ENCODE peak calls at places on chromosomes 11 and 22, in eight cellular contexts. F is GM23338, X is A549, Q is heart left ventricle, Z is HCT116, H is psoas muscle, T is heart right ventricle, A is PC-3. G is an unnamed sample.

GRCh38 chr11:128496684-128497056 is 90.7 kb downstream of the ETS1 start:
- ATAC-seq in F (no peak), X (peak; percentile 77), Q (peak; percentile 13), Z (peak; percentile 78), H (peak; percentile 71), T (peak; percentile 15), A (peak; percentile 39), G (peak; percentile 80)

GRCh38 chr11:70761094-70761905 is 363.0 kb downstream of the CTTN start:
- ATAC-seq in F (peak; percentile 37), X (no peak), Q (no peak), Z (no peak), H (no peak), T (no peak), A (no peak), G (no peak)

GRCh38 chr11:94149435-94149834 is 20.8 kb downstream of the PANX1 start:
- ATAC-seq in F (no peak), X (no peak), Q (no peak), Z (no peak), H (no peak), T (no peak), A (peak; percentile 70), G (no peak)

GRCh38 chr22:43185860-43186261 is 1.1 kb downstream of the TTLL12 start:
- ATAC-seq in F (peak; percentile 21), X (peak; percentile 9), Q (peak; percentile 29), Z (peak; percentile 35), H (no peak), T (peak; percentile 17), A (peak; percentile 12), G (no peak)

GRCh38 chr22:23791737-23792645 is 5.2 kb downstream of the SMARCB1 start:
- ATAC-seq in F (no peak), X (no peak), Q (no peak), Z (no peak), H (no peak), T (no peak), A (no peak), G (no peak)

GRCh38 chr11:102241026-102241425 is 76.3 kb upstream of the BIRC3 start:
- ATAC-seq in F (no peak), X (peak; percentile 19), Q (no peak), Z (no peak), H (no peak), T (no peak), A (no peak), G (peak; percentile 19)

GRCh38 chr11:118217575-118217974 is 7.2 kb downstream of the JAML start:
- ATAC-seq in F (no peak), X (no peak), Q (no peak), Z (no peak), H (no peak), T (no peak), A (no peak), G (no peak)

GRCh38 chr11:130042093-130042591 is 27.6 kb upstream of the APLP2 start:
- ATAC-seq in F (no peak), X (peak; percentile 96), Q (peak; percentile 90), Z (no peak), H (no peak), T (peak; percentile 69), A (peak; percentile 100), G (no peak)

GRCh38 chr11:33083918-33084317 is 44.5 kb downstream of the TCP11L1 start:
- ATAC-seq in F (no peak), X (no peak), Q (no peak), Z (no peak), H (no peak), T (no peak), A (no peak), G (no peak)

GRCh38 chr22:46815559-46815895 is 53.1 kb downstream of the TBC1D22A start:
- ATAC-seq in F (no peak), X (peak; percentile 32), Q (no peak), Z (no peak), H (no peak), T (no peak), A (no peak), G (no peak)

GRCh38 chr11:68008381-68009337 is 1.5 kb upstream of the ALDH3B1 start:
- ATAC-seq in F (no peak), X (no peak), Q (no peak), Z (no peak), H (no peak), T (no peak), A (no peak), G (no peak)

DNA sequence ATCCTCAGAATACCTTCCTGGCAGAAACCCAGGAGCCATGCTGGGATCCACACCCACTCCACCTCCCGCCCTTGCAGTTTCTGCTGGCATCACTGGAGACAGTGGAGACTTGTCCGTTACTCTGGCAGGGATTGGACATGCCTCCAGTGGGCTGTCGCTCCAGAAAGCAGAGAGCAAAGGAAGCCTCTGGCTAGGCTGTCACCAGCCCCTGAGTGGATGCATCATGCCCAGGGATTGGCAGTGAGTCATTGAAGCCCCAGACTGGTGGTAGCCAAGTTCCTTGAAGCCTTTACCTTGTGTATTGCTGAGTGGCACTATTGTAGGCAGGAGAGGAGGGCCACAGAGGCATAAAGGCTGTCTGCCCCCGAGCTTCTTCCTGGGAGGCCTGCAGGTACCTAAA is 34.8 kb upstream of the E2F8 start:
- ATAC-seq in F (no peak), X (peak; percentile 61), Q (no peak), Z (no peak), H (no peak), T (no peak), A (peak; percentile 13), G (no peak)
- H3K4me3 ChIP-seq in F (no peak overlapping the region), X (no peak overlapping the region), Q (no peak overlapping the region), Z (no peak overlapping the region), H (no peak overlapping the region), T (no peak overlapping the region), A (no peak overlapping the region), G (no peak overlapping the region)

GRCh38 chr11:842370-843002 is at the start of the genes POLR2L and TSPAN4:
- ATAC-seq in F (peak; percentile 10), X (peak; percentile 1), Q (no peak), Z (peak; percentile 33), H (peak; percentile 79), T (no peak), A (peak; percentile 3), G (peak; percentile 46)

GRCh38 chr11:844693-845644 is 2.3 kb downstream of the TSPAN4 start:
- ATAC-seq in F (peak; percentile 28), X (peak; percentile 55), Q (peak; percentile 76), Z (peak; percentile 1), H (peak; percentile 7), T (peak; percentile 66), A (peak; percentile 30), G (peak; percentile 71)

GRCh38 chr11:845872-846271 is 3.2 kb downstream of the TSPAN4 start:
- ATAC-seq in F (no peak), X (no peak), Q (no peak), Z (no peak), H (no peak), T (no peak), A (no peak), G (no peak)

GRCh38 chr11:843086-843704 is 543 bp downstream of the TSPAN4 start:
- ATAC-seq in F (peak; percentile 1), X (no peak), Q (no peak), Z (peak; percentile 0), H (peak; percentile 6), T (no peak), A (no peak), G (no peak)

GRCh38 chr11:843818-844692 is 1.4 kb downstream of the TSPAN4 start:
- ATAC-seq in F (peak; percentile 60), X (peak; percentile 71), Q (peak; percentile 76), Z (peak; percentile 50), H (peak; percentile 24), T (peak; percentile 64), A (peak; percentile 50), G (peak; percentile 77)
- TF ChIP-seq CTCF in F (no peak), X (no peak), Q (peak; percentile 11), Z (no peak), H (no peak), T (no peak), A (no peak), G (peak; percentile 26)

GRCh38 chr22:30546616-30547015 is at the start of gene SEC14L6:
- ATAC-seq in F (no peak), X (no peak), Q (no peak), Z (no peak), H (no peak), T (no peak), A (no peak), G (no peak)

GRCh38 chr22:30547188-30547587 is 647 bp upstream of the SEC14L6 start:
- ATAC-seq in F (no peak), X (no peak), Q (no peak), Z (no peak), H (no peak), T (no peak), A (no peak), G (no peak)

GRCh38 chr22:30539368-30539767 is 7.2 kb downstream of the SEC14L6 start:
- ATAC-seq in F (no peak), X (no peak), Q (no peak), Z (no peak), H (no peak), T (no peak), A (no peak), G (no peak)

GRCh38 chr22:30541979-30542810 is 4.3 kb downstream of the SEC14L6 start:
- ATAC-seq in F (peak; percentile 88), X (no peak), Q (peak; percentile 32), Z (no peak), H (peak; percentile 17), T (peak; percentile 14), A (no peak), G (peak; percentile 34)

GRCh38 chr22:30542811-30543188 is 3.7 kb downstream of the SEC14L6 start:
- ATAC-seq in F (peak; percentile 13), X (no peak), Q (no peak), Z (no peak), H (no peak), T (no peak), A (no peak), G (no peak)
- H3K4me3 ChIP-seq in F (peak overlapping the region; percentile 75), X (no peak overlapping the region), Q (no peak overlapping the region), Z (no peak overlapping the region), H (no peak overlapping the region), T (no peak overlapping the region), A (no peak overlapping the region), G (no peak overlapping the region)

GRCh38 chr11:79434263-79434662 is 6.6 kb downstream of the TENM4 start:
- ATAC-seq in F (no peak), X (no peak), Q (no peak), Z (no peak), H (no peak), T (no peak), A (no peak), G (no peak)

GRCh38 chr11:79428406-79428805 is 12.4 kb downstream of the TENM4 start:
- ATAC-seq in F (no peak), X (no peak), Q (no peak), Z (no peak), H (no peak), T (no peak), A (no peak), G (no peak)

GRCh38 chr11:79430280-79430679 is 10.6 kb downstream of the TENM4 start:
- ATAC-seq in F (peak; percentile 40), X (peak; percentile 46), Q (no peak), Z (no peak), H (no peak), T (no peak), A (no peak), G (no peak)

GRCh38 chr11:79427126-79427525 is 13.7 kb downstream of the TENM4 start:
- ATAC-seq in F (no peak), X (no peak), Q (no peak), Z (no peak), H (no peak), T (no peak), A (no peak), G (no peak)

DNA sequence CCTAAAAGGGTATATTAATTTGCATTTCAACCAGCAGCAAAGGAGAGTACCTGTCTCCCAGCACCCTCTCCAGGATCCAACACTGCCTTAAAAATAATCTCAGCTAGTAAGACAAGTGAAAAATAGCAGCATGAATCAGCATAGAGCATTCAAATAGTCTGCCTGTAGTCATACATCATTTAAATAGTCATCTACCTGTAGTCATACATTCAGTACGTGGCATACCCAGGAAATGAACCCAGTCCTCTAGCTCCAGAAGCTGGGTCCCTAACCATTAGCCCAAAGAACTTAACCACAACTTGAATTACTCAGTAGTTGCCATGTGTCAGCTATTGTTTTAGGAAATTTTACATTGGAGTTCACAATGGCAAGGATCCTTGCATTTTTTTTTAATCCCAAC is 9.3 kb downstream of the TENM4 start:
- ATAC-seq in F (no peak), X (no peak), Q (no peak), Z (no peak), H (no peak), T (no peak), A (no peak), G (no peak)
- TF ChIP-seq CTCF in F (no peak), X (no peak), Q (no peak), Z (no peak), H (no peak), T (no peak), A (no peak), G (no peak)